ENCODE peak calls at places on chromosomes 1 and 21, in eight cellular contexts. S is body of pancreas, H is suprapubic skin, Q is sigmoid colon, C is heart left ventricle, G is IMR-90, Z is HCT116, O is breast epithelium. V is an unnamed sample.
A peak's percentile ranks its signal among the peaks of the same experiment; 100 is the strongest.

GRCh38 chr1:40658895-40659648 is 6.4 kb downstream of the RIMS3 start:
- DNase-seq in S (no peak), H (no peak), Q (no peak), C (no peak), G (no peak), Z (no peak), O (no peak), V (no peak)

GRCh38 chr1:221279146-221279545 is 399.9 kb downstream of the HLX start:
- DNase-seq in S (no peak), H (no peak), Q (no peak), C (no peak), G (peak; percentile 47), Z (no peak), O (no peak), V (no peak)

GRCh38 chr1:183281039-183281438 is 95.0 kb downstream of the LAMC2 start:
- DNase-seq in S (peak; percentile 46), H (no peak), Q (peak; percentile 84), C (no peak), G (peak; percentile 49), Z (peak; percentile 2), O (no peak), V (no peak)

GRCh38 chr1:41813220-41813619 is 105.5 kb downstream of the HIVEP3 start:
- DNase-seq in S (peak; percentile 32), H (no peak), Q (no peak), C (no peak), G (no peak), Z (no peak), O (no peak), V (no peak)

GRCh38 chr1:213512316-213512715 is 461.3 kb downstream of the RPS6KC1 start:
- DNase-seq in S (no peak), H (no peak), Q (no peak), C (no peak), G (no peak), Z (no peak), O (no peak), V (no peak)

GRCh38 chr1:111570781-111571181 is 48.8 kb upstream of the RAP1A start:
- DNase-seq in S (peak; percentile 9), H (no peak), Q (no peak), C (no peak), G (peak; percentile 35), Z (peak; percentile 19), O (no peak), V (no peak)

GRCh38 chr1:56387071-56387747 is 192.2 kb downstream of the PLPP3 start:
- DNase-seq in S (no peak), H (no peak), Q (no peak), C (no peak), G (no peak), Z (no peak), O (no peak), V (no peak)

GRCh38 chr1:237851209-237851845 is 39.4 kb downstream of the ZP4 start:
- DNase-seq in S (peak; percentile 65), H (no peak), Q (no peak), C (no peak), G (peak; percentile 35), Z (no peak), O (no peak), V (no peak)

GRCh38 chr21:44364151-44365053 is 11.0 kb downstream of the TRPM2 start:
- DNase-seq in S (no peak), H (peak; percentile 59), Q (peak; percentile 22), C (no peak), G (no peak), Z (no peak), O (no peak), V (no peak)

GRCh38 chr1:60149254-60149653 is 75.7 kb upstream of the C1orf87 start:
- DNase-seq in S (peak; percentile 67), H (no peak), Q (peak; percentile 61), C (peak; percentile 75), G (no peak), Z (no peak), O (no peak), V (no peak)

GRCh38 chr21:28261291-28261690 is 731.4 kb downstream of the LTN1 start:
- DNase-seq in S (no peak), H (no peak), Q (no peak), C (no peak), G (no peak), Z (no peak), O (no peak), V (no peak)

GRCh38 chr1:233994112-233994511 is 89.6 kb downstream of the SLC35F3 start:
- DNase-seq in S (no peak), H (no peak), Q (no peak), C (no peak), G (no peak), Z (no peak), O (no peak), V (no peak)

GRCh38 chr1:192489748-192490147 is 85.8 kb upstream of the RGS1 start:
- DNase-seq in S (peak; percentile 92), H (no peak), Q (peak; percentile 92), C (peak; percentile 68), G (peak; percentile 95), Z (no peak), O (peak; percentile 60), V (no peak)

GRCh38 chr1:9009438-9010366 is 16.5 kb downstream of the SLC2A7 start:
- DNase-seq in S (no peak), H (no peak), Q (no peak), C (no peak), G (peak; percentile 28), Z (no peak), O (no peak), V (peak; percentile 36)

GRCh38 chr1:112264553-112264952 is 131.5 kb upstream of the CTTNBP2NL start:
- DNase-seq in S (no peak), H (no peak), Q (no peak), C (no peak), G (no peak), Z (no peak), O (no peak), V (no peak)

GRCh38 chr1:52364235-52364839 is 1.7 kb downstream of the CC2D1B start:
- DNase-seq in S (no peak), H (no peak), Q (no peak), C (no peak), G (no peak), Z (no peak), O (no peak), V (no peak)

GRCh38 chr1:52365091-52365745 is 787 bp downstream of the CC2D1B start:
- DNase-seq in S (peak; percentile 59), H (no peak), Q (peak; percentile 87), C (peak; percentile 60), G (peak; percentile 69), Z (no peak), O (no peak), V (peak; percentile 88)

GRCh38 chr1:52366517-52366827 is 467 bp upstream of the CC2D1B start:
- DNase-seq in S (no peak), H (no peak), Q (no peak), C (no peak), G (no peak), Z (no peak), O (no peak), V (no peak)

GRCh38 chr1:52367272-52367671 is 1.3 kb upstream of the CC2D1B start:
- DNase-seq in S (no peak), H (no peak), Q (no peak), C (no peak), G (no peak), Z (no peak), O (no peak), V (no peak)

GRCh38 chr1:52365746-52366516 is at the start of gene CC2D1B:
- DNase-seq in S (peak; percentile 100), H (peak; percentile 99), Q (peak; percentile 99), C (peak; percentile 99), G (peak; percentile 94), Z (peak; percentile 96), O (peak; percentile 99), V (peak; percentile 100)
- TF ChIP-seq POLR2A in S (peak; percentile 92), H (peak; percentile 49), Q (peak; percentile 78), C (peak; percentile 92), G (peak; percentile 58), Z (peak; percentile 84), O (peak; percentile 62), V (peak; percentile 98)

DNA sequence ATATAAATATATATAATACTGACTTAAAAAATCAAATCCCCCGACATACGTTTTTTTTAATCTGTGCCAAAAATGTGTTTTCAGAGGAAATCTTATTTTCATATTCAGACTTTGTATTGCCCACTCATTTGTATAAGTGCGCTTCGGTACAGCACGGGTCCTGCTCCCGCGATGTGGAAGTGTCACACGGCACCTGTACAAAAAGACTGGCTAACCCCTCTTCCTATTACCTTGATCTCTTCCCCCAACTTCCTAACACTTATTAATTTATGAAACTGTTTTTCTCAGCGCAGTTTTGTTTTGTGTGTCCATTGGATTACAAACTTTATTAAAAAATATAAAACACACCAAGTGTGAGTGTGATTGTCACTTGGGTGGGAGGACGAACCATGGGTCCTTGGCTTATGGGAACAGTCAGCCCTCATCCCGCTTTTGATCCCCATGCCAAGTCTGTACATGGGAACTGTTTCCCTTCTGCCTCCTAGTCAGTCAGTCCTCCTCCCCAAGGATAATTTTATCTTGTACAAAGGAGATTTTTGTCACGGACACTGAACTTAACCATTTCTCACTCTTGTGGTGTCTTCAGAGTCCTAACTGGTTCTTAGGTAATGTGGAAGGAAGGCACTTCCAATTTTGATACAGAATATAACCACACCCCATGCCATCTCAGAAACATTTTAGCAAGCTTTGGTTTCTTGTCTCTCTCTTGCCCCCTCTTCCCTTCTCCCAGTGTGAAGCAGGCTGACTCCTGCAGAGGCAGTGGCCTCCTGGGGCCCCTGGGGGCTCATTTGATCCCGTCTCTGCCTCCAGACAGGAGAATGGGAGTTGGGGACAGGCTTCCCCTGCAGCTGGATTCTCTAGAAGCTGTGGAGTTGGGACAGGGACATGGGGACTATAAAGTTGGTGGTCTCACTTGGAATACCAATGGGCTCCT is 35.5 kb downstream of the ZBTB17 start:
- DNase-seq in S (no peak), H (no peak), Q (no peak), C (no peak), G (no peak), Z (no peak), O (no peak), V (no peak)
- TF ChIP-seq POLR2A in S (no peak), H (no peak), Q (no peak), C (no peak), G (no peak), Z (no peak), O (no peak), V (no peak)

DNA sequence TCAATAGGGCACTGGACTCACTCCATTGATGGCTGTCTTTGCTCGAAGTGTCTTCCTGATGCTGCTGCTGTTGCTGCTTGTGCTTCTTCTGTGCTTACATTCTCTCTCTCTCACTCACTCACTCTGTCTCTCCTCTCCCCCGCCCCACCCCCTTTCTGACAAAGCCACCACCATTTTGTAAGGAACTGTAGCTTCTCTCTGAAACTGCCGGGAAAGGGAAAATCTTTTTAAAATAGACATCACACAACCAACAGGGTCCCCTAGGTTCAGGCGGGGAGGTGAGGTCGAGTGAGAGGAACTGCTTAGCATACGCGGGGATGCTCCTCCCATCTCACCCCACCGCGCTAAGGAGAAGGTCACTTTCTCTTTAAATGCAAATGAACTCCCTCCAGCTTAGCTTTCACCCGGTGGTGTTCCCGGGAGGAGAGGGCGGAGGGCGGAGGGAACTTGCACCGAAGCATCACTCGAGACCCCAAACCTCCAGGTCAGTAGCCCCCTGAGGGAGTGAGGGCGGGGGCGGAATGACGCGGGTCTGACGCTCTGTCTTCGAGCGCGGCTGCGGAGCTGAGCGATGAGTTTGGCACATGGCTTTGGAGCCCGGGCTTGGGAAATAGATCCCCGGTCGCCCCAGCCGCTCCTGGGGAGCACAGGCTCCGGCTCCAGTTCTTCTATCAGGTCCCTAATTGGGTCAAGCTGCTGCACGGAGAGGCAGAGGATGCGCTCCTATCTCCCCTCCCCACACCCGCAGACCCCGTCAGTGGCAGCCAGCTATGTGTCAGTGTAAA is at the start of gene CCDC28B:
- DNase-seq in S (peak; percentile 54), H (peak; percentile 87), Q (peak; percentile 90), C (peak; percentile 83), G (peak; percentile 81), Z (no peak), O (no peak), V (peak; percentile 86)
- TF ChIP-seq POLR2A in S (no peak), H (no peak), Q (no peak), C (peak; percentile 24), G (peak; percentile 77), Z (no peak), O (no peak), V (no peak)

GRCh38 chr1:1260843-1261560 is 12.7 kb downstream of the UBE2J2 start:
- DNase-seq in S (no peak), H (no peak), Q (no peak), C (no peak), G (no peak), Z (no peak), O (no peak), V (peak; percentile 54)
- TF ChIP-seq POLR2A in S (no peak), H (no peak), Q (no peak), C (no peak), G (no peak), Z (no peak), O (no peak), V (no peak)